ENCODE peak calls at places on chromosomes 12 and 14, in four cellular contexts. J is A549, N is stomach, L is SK-N-SH. B is an unnamed sample. For H3K4me1, the result is how much of the 10 kb centered on the place peaks cover.

GRCh38 chr14:47917344-47917954 is 242.0 kb upstream of the MDGA2 start:
- DNase-seq in N (no peak), J (no peak), L (no peak), B (no peak)

GRCh38 chr12:66746489-66747201 is 67.8 kb upstream of the GRIP1 start:
- DNase-seq in L (no peak), J (no peak), N (no peak), B (no peak)

GRCh38 chr14:92984082-92984788 is 61.3 kb downstream of the CHGA start:
- DNase-seq in L (no peak), J (no peak), N (no peak), B (no peak)

GRCh38 chr12:122858591-122859302 is 23.5 kb downstream of the HIP1R start:
- DNase-seq in J (no peak), L (peak), N (no peak), B (no peak)

GRCh38 chr14:20630340-20631022 is 11.0 kb downstream of the OR6S1 start:
- DNase-seq in N (no peak), L (no peak), J (peak), B (no peak)

GRCh38 chr12:47097276-47097896 is 17.6 kb upstream of the AMIGO2 start:
- DNase-seq in L (no peak), N (no peak), J (no peak), B (no peak)

GRCh38 chr14:89921896-89922548 is 32.5 kb downstream of the EFCAB11 start:
- DNase-seq in L (no peak), N (no peak), J (no peak), B (no peak)

GRCh38 chr14:32559048-32559447 is 229.9 kb downstream of the AKAP6 start:
- DNase-seq in N (no peak), J (no peak), L (no peak), B (no peak)

GRCh38 chr12:12892670-12893290 is 1.4 kb downstream of the GPRC5A start:
- DNase-seq in N (no peak), J (no peak), L (no peak), B (no peak)

GRCh38 chr12:125373375-125373774 is 308.1 kb downstream of the AACS start:
- DNase-seq in J (no peak), L (no peak), N (no peak), B (no peak)

GRCh38 chr12:125376422-125376821 is 311.2 kb downstream of the AACS start:
- DNase-seq in J (no peak), L (no peak), N (no peak), B (no peak)

GRCh38 chr12:125371023-125371422 is 305.8 kb downstream of the AACS start:
- DNase-seq in N (no peak), J (no peak), L (no peak), B (no peak)
- TF ChIP-seq EP300 in N (no peak), J (no peak), L (no peak), B (no peak)

GRCh38 chr14:91398192-91398591 is 19.4 kb downstream of the CCDC88C start:
- DNase-seq in J (no peak), N (no peak), L (no peak), B (no peak)

GRCh38 chr14:91395466-91395865 is 22.2 kb downstream of the CCDC88C start:
- DNase-seq in L (no peak), J (no peak), N (no peak), B (no peak)

GRCh38 chr14:91398707-91399106 is 18.9 kb downstream of the CCDC88C start:
- DNase-seq in N (no peak), L (peak), J (no peak), B (no peak)

GRCh38 chr14:91395998-91396660 is 21.5 kb downstream of the CCDC88C start:
- DNase-seq in J (no peak), L (no peak), N (no peak), B (no peak)

GRCh38 chr14:91396959-91397815 is 20.4 kb downstream of the CCDC88C start:
- DNase-seq in J (no peak), N (peak), L (no peak), B (no peak)
- H3K4me1 ChIP-seq in J (under half), N (half or more), L (under half), B (under half)

GRCh38 chr14:76965232-76965631 is 63.3 kb downstream of the IRF2BPL start:
- DNase-seq in J (no peak), L (no peak), N (no peak), B (no peak)

GRCh38 chr14:76966535-76966934 is 62.0 kb downstream of the IRF2BPL start:
- DNase-seq in L (no peak), J (no peak), N (no peak), B (no peak)

GRCh38 chr14:76964695-76965094 is 63.8 kb downstream of the IRF2BPL start:
- DNase-seq in N (no peak), J (no peak), L (no peak), B (no peak)

GRCh38 chr14:76967788-76968187 is 60.7 kb downstream of the IRF2BPL start:
- DNase-seq in L (no peak), N (no peak), J (no peak), B (no peak)

DNA sequence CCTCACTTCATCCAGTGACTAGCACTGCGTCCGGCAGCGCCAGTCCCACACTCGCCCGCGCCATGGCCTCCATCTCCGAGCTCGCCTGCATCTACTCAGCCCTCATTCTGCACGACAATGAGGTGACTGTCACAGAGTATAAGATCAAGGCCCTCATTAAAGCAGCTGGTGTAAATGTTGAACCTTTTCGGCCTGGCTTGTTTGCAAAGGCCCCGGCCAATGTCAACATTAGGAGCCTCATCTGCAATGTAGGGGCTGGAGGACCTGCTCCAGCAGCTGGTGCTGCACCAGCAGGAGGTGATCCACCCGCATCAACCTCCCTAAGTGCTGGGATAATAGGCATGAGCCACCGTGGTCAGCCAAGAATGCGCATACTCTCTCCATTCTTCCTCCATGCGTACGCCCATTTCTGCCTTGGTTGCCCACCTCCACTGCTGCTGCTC is 59.9 kb downstream of the IRF2BPL start:
- DNase-seq in J (no peak), L (no peak), N (peak), B (no peak)
- TF ChIP-seq EP300 in J (no peak), L (no peak), N (no peak), B (no peak)

GRCh38 chr14:94110552-94111181 is at the start of gene IFI27:
- DNase-seq in N (peak), J (no peak), L (no peak), B (peak)
- H3K4me1 ChIP-seq in N (under half), J (under half), L (under half), B (under half)

GRCh38 chr12:106739318-106739717 is 35.2 kb upstream of the RIC8B start:
- DNase-seq in L (no peak), J (no peak), N (no peak), B (no peak)
- TF ChIP-seq EP300 in L (no peak), J (no peak), N (no peak), B (no peak)

GRCh38 chr12:92109613-92110012 is 36.0 kb downstream of the BTG1 start:
- DNase-seq in L (no peak), J (no peak), N (no peak), B (no peak)
- H3K4me1 ChIP-seq in L (under half), J (half or more), N (under half), B (under half)

DNA sequence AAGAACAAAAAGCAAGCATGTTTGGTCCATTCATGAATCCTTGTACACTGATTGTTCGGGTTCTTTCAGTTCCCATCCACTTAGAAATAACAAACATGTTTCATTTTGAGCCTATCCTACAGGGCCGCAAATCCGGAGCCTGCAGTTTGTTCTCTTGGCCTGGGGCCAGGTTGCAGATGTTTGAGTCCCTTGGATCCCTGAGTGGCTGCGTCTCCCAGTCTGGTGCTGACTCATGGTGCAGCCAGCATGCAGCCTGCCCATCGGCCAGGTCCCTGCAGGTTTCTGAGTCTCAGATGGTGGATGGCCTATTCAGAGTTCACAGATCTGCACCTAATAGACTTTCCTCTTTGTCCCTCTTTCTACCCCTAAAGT is 1.9 kb upstream of the DYNC1H1 start:
- DNase-seq in L (peak), N (peak), J (peak), B (peak)
- TF ChIP-seq EP300 in L (no peak), N (no peak), J (no peak), B (no peak)

B was measured in sigmoid colon.